ENCODE peak calls at places on chromosomes 7 and 10, in six cellular contexts. One of them, this sample, is unnamed.

GRCh38 chr7:2546776-2547586 is 8.3 kb downstream of the BRAT1 start:
- DNase-seq in heart right ventricle: no peak
- DNase-seq in CD4-positive, CD25-positive, alpha-beta regulatory T cell: no peak
- DNase-seq in brain microvascular endothelial cell: no peak
- DNase-seq in transverse colon: peak
- DNase-seq in CD4-positive, alpha-beta memory T cell: no peak
- DNase-seq in this sample: no peak

GRCh38 chr7:918118-918425 is 36.4 kb downstream of the ADAP1 start:
- DNase-seq in heart right ventricle: no peak
- DNase-seq in CD4-positive, CD25-positive, alpha-beta regulatory T cell: no peak
- DNase-seq in brain microvascular endothelial cell: no peak
- DNase-seq in transverse colon: peak
- DNase-seq in CD4-positive, alpha-beta memory T cell: no peak
- DNase-seq in this sample: no peak

GRCh38 chr7:100372256-100372655 is 1.0 kb upstream of the PILRA start:
- DNase-seq in heart right ventricle: no peak
- DNase-seq in CD4-positive, CD25-positive, alpha-beta regulatory T cell: no peak
- DNase-seq in brain microvascular endothelial cell: peak
- DNase-seq in transverse colon: no peak
- DNase-seq in CD4-positive, alpha-beta memory T cell: no peak
- DNase-seq in this sample: no peak

GRCh38 chr7:2313450-2314208 is 612 bp downstream of the SNX8 start:
- DNase-seq in heart right ventricle: no peak
- DNase-seq in CD4-positive, CD25-positive, alpha-beta regulatory T cell: no peak
- DNase-seq in brain microvascular endothelial cell: no peak
- DNase-seq in transverse colon: peak
- DNase-seq in CD4-positive, alpha-beta memory T cell: no peak
- DNase-seq in this sample: no peak

GRCh38 chr7:116434820-116435341 is 64.7 kb upstream of the CAV2 start:
- DNase-seq in heart right ventricle: no peak
- DNase-seq in CD4-positive, CD25-positive, alpha-beta regulatory T cell: no peak
- DNase-seq in brain microvascular endothelial cell: peak
- DNase-seq in transverse colon: no peak
- DNase-seq in CD4-positive, alpha-beta memory T cell: no peak
- DNase-seq in this sample: no peak

GRCh38 chr7:15938153-15938552 is 251.7 kb upstream of the MEOX2 start:
- DNase-seq in heart right ventricle: no peak
- DNase-seq in CD4-positive, CD25-positive, alpha-beta regulatory T cell: no peak
- DNase-seq in brain microvascular endothelial cell: no peak
- DNase-seq in transverse colon: no peak
- DNase-seq in CD4-positive, alpha-beta memory T cell: no peak
- DNase-seq in this sample: no peak

GRCh38 chr7:27771111-27771510 is 31.1 kb downstream of the TAX1BP1 start:
- DNase-seq in heart right ventricle: no peak
- DNase-seq in CD4-positive, CD25-positive, alpha-beta regulatory T cell: no peak
- DNase-seq in brain microvascular endothelial cell: no peak
- DNase-seq in transverse colon: no peak
- DNase-seq in CD4-positive, alpha-beta memory T cell: no peak
- DNase-seq in this sample: no peak

GRCh38 chr10:110168601-110169481 is 38.6 kb upstream of the MXI1 start:
- DNase-seq in heart right ventricle: no peak
- DNase-seq in CD4-positive, CD25-positive, alpha-beta regulatory T cell: no peak
- DNase-seq in brain microvascular endothelial cell: no peak
- DNase-seq in transverse colon: no peak
- DNase-seq in CD4-positive, alpha-beta memory T cell: no peak
- DNase-seq in this sample: no peak

GRCh38 chr7:111096997-111097396 is 6.1 kb downstream of the LRRN3 start:
- DNase-seq in heart right ventricle: no peak
- DNase-seq in CD4-positive, CD25-positive, alpha-beta regulatory T cell: no peak
- DNase-seq in brain microvascular endothelial cell: no peak
- DNase-seq in transverse colon: no peak
- DNase-seq in CD4-positive, alpha-beta memory T cell: no peak
- DNase-seq in this sample: no peak

GRCh38 chr10:74542077-74542476 is 284.3 kb upstream of the KAT6B start:
- DNase-seq in heart right ventricle: no peak
- DNase-seq in CD4-positive, CD25-positive, alpha-beta regulatory T cell: no peak
- DNase-seq in brain microvascular endothelial cell: peak
- DNase-seq in transverse colon: peak
- DNase-seq in CD4-positive, alpha-beta memory T cell: no peak
- DNase-seq in this sample: no peak

GRCh38 chr10:86160890-86161585 is 205.6 kb downstream of the GRID1 start:
- DNase-seq in heart right ventricle: no peak
- DNase-seq in CD4-positive, CD25-positive, alpha-beta regulatory T cell: no peak
- DNase-seq in brain microvascular endothelial cell: no peak
- DNase-seq in transverse colon: no peak
- DNase-seq in CD4-positive, alpha-beta memory T cell: no peak
- DNase-seq in this sample: no peak

GRCh38 chr7:44136731-44137130 is 4.4 kb downstream of the MYL7 start:
- DNase-seq in heart right ventricle: no peak
- DNase-seq in CD4-positive, CD25-positive, alpha-beta regulatory T cell: no peak
- DNase-seq in brain microvascular endothelial cell: no peak
- DNase-seq in transverse colon: no peak
- DNase-seq in CD4-positive, alpha-beta memory T cell: no peak
- DNase-seq in this sample: no peak

GRCh38 chr10:128576916-128577670 is 450.9 kb upstream of the MKI67 start:
- DNase-seq in heart right ventricle: no peak
- DNase-seq in CD4-positive, CD25-positive, alpha-beta regulatory T cell: no peak
- DNase-seq in brain microvascular endothelial cell: no peak
- DNase-seq in transverse colon: no peak
- DNase-seq in CD4-positive, alpha-beta memory T cell: no peak
- DNase-seq in this sample: no peak

GRCh38 chr10:89392974-89393373 is 551 bp downstream of the IFIT1 start:
- DNase-seq in heart right ventricle: no peak
- DNase-seq in CD4-positive, CD25-positive, alpha-beta regulatory T cell: no peak
- DNase-seq in brain microvascular endothelial cell: peak
- DNase-seq in transverse colon: peak
- DNase-seq in CD4-positive, alpha-beta memory T cell: no peak
- DNase-seq in this sample: no peak

GRCh38 chr7:39948375-39948774 is 1.7 kb upstream of the CDK13 start:
- DNase-seq in heart right ventricle: no peak
- DNase-seq in CD4-positive, CD25-positive, alpha-beta regulatory T cell: no peak
- DNase-seq in brain microvascular endothelial cell: no peak
- DNase-seq in transverse colon: peak
- DNase-seq in CD4-positive, alpha-beta memory T cell: no peak
- DNase-seq in this sample: peak

GRCh38 chr7:51446785-51447184 is 130.2 kb upstream of the COBL start:
- DNase-seq in heart right ventricle: no peak
- DNase-seq in CD4-positive, CD25-positive, alpha-beta regulatory T cell: no peak
- DNase-seq in brain microvascular endothelial cell: no peak
- DNase-seq in transverse colon: no peak
- DNase-seq in CD4-positive, alpha-beta memory T cell: no peak
- DNase-seq in this sample: no peak

GRCh38 chr7:94252971-94253370 is 141.7 kb upstream of the COL1A2 start:
- DNase-seq in heart right ventricle: no peak
- DNase-seq in CD4-positive, CD25-positive, alpha-beta regulatory T cell: no peak
- DNase-seq in brain microvascular endothelial cell: no peak
- DNase-seq in transverse colon: no peak
- DNase-seq in CD4-positive, alpha-beta memory T cell: no peak
- DNase-seq in this sample: no peak

GRCh38 chr10:79246606-79247275 is 100.5 kb upstream of the PPIF start:
- DNase-seq in heart right ventricle: peak
- DNase-seq in CD4-positive, CD25-positive, alpha-beta regulatory T cell: no peak
- DNase-seq in brain microvascular endothelial cell: no peak
- DNase-seq in transverse colon: no peak
- DNase-seq in CD4-positive, alpha-beta memory T cell: no peak
- DNase-seq in this sample: no peak

GRCh38 chr10:113089581-113089980 is 139.5 kb downstream of the TCF7L2 start:
- DNase-seq in heart right ventricle: no peak
- DNase-seq in CD4-positive, CD25-positive, alpha-beta regulatory T cell: no peak
- DNase-seq in brain microvascular endothelial cell: no peak
- DNase-seq in transverse colon: peak
- DNase-seq in CD4-positive, alpha-beta memory T cell: no peak
- DNase-seq in this sample: no peak

GRCh38 chr10:103759100-103759781 is 96.1 kb downstream of the SH3PXD2A start:
- DNase-seq in heart right ventricle: no peak
- DNase-seq in CD4-positive, CD25-positive, alpha-beta regulatory T cell: no peak
- DNase-seq in brain microvascular endothelial cell: peak
- DNase-seq in transverse colon: peak
- DNase-seq in CD4-positive, alpha-beta memory T cell: peak
- DNase-seq in this sample: peak

GRCh38 chr10:103756277-103756869 is 99.0 kb downstream of the SH3PXD2A start:
- DNase-seq in heart right ventricle: no peak
- DNase-seq in CD4-positive, CD25-positive, alpha-beta regulatory T cell: no peak
- DNase-seq in brain microvascular endothelial cell: no peak
- DNase-seq in transverse colon: no peak
- DNase-seq in CD4-positive, alpha-beta memory T cell: no peak
- DNase-seq in this sample: no peak

GRCh38 chr10:103761075-103761920 is 94.1 kb downstream of the SH3PXD2A start:
- DNase-seq in heart right ventricle: no peak
- DNase-seq in CD4-positive, CD25-positive, alpha-beta regulatory T cell: no peak
- DNase-seq in brain microvascular endothelial cell: no peak
- DNase-seq in transverse colon: no peak
- DNase-seq in CD4-positive, alpha-beta memory T cell: no peak
- DNase-seq in this sample: no peak

GRCh38 chr10:103758294-103758681 is 97.1 kb downstream of the SH3PXD2A start:
- DNase-seq in heart right ventricle: no peak
- DNase-seq in CD4-positive, CD25-positive, alpha-beta regulatory T cell: no peak
- DNase-seq in brain microvascular endothelial cell: peak
- DNase-seq in transverse colon: no peak
- DNase-seq in CD4-positive, alpha-beta memory T cell: no peak
- DNase-seq in this sample: no peak

DNA sequence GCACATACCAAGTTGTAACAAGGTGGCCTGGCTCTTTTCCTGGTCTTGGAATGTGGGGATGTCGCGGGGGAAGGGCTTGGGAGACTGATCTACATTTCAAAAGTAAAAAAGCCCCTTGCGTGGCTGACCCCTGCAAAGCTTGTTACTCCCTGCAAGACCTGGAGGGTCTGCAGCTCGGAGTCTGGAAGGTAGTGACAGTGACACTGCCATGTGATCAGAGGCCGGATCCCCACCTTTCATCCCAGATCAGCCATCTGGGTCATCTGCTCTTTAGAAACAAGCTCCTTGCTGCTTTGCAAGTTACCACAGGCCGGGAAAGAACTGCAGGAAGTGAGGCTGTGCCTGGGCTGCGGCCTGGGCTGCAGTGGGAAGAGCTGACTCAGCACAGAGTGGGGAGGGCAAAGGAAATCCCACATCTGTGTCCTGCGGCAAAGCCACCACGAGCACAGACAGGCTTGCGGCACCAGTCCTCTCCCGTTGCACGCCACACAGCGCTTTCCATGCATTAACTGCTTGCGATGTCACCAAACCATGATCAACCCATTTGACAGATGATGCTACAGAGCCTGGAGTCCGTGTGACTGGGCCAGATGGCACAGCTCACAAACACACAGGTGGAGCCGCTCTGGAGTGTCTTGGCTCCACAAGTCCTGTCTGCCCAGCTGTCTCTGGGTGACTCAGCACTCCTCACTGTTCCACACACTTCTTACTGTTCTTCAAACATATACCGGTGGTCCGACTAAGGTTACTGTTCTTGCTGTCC is 97.7 kb downstream of the SH3PXD2A start:
- DNase-seq in heart right ventricle: peak
- DNase-seq in CD4-positive, CD25-positive, alpha-beta regulatory T cell: no peak
- DNase-seq in brain microvascular endothelial cell: peak
- DNase-seq in transverse colon: peak
- DNase-seq in CD4-positive, alpha-beta memory T cell: peak
- DNase-seq in this sample: peak
- H3K27ac ChIP-seq in heart right ventricle: peak
- H3K27ac ChIP-seq in CD4-positive, CD25-positive, alpha-beta regulatory T cell: peak
- H3K27ac ChIP-seq in brain microvascular endothelial cell: peak
- H3K27ac ChIP-seq in transverse colon: peak
- H3K27ac ChIP-seq in CD4-positive, alpha-beta memory T cell: no peak
- H3K27ac ChIP-seq in this sample: no peak

GRCh38 chr10:42753126-42753506 is 29.5 kb upstream of the BMS1 start:
- DNase-seq in heart right ventricle: peak
- DNase-seq in CD4-positive, CD25-positive, alpha-beta regulatory T cell: peak
- DNase-seq in brain microvascular endothelial cell: peak
- DNase-seq in transverse colon: peak
- DNase-seq in CD4-positive, alpha-beta memory T cell: peak
- DNase-seq in this sample: peak

GRCh38 chr10:42755591-42756093 is 27.0 kb upstream of the BMS1 start:
- DNase-seq in heart right ventricle: no peak
- DNase-seq in CD4-positive, CD25-positive, alpha-beta regulatory T cell: no peak
- DNase-seq in brain microvascular endothelial cell: no peak
- DNase-seq in transverse colon: no peak
- DNase-seq in CD4-positive, alpha-beta memory T cell: no peak
- DNase-seq in this sample: no peak

GRCh38 chr10:42753507-42754154 is 29.0 kb upstream of the BMS1 start:
- DNase-seq in heart right ventricle: no peak
- DNase-seq in CD4-positive, CD25-positive, alpha-beta regulatory T cell: no peak
- DNase-seq in brain microvascular endothelial cell: no peak
- DNase-seq in transverse colon: no peak
- DNase-seq in CD4-positive, alpha-beta memory T cell: peak
- DNase-seq in this sample: no peak

GRCh38 chr10:42754155-42755027 is 28.2 kb upstream of the BMS1 start:
- DNase-seq in heart right ventricle: peak
- DNase-seq in CD4-positive, CD25-positive, alpha-beta regulatory T cell: no peak
- DNase-seq in brain microvascular endothelial cell: no peak
- DNase-seq in transverse colon: no peak
- DNase-seq in CD4-positive, alpha-beta memory T cell: peak
- DNase-seq in this sample: peak

GRCh38 chr10:42755028-42755451 is 27.6 kb upstream of the BMS1 start:
- DNase-seq in heart right ventricle: no peak
- DNase-seq in CD4-positive, CD25-positive, alpha-beta regulatory T cell: no peak
- DNase-seq in brain microvascular endothelial cell: no peak
- DNase-seq in transverse colon: no peak
- DNase-seq in CD4-positive, alpha-beta memory T cell: no peak
- DNase-seq in this sample: no peak
- H3K4me3 ChIP-seq in heart right ventricle: peak
- H3K4me3 ChIP-seq in CD4-positive, CD25-positive, alpha-beta regulatory T cell: no peak
- H3K4me3 ChIP-seq in brain microvascular endothelial cell: no peak
- H3K4me3 ChIP-seq in transverse colon: peak
- H3K4me3 ChIP-seq in CD4-positive, alpha-beta memory T cell: no peak
- H3K4me3 ChIP-seq in this sample: no peak

GRCh38 chr7:114740095-114740494 is 181.8 kb upstream of the MDFIC start:
- DNase-seq in heart right ventricle: no peak
- DNase-seq in CD4-positive, CD25-positive, alpha-beta regulatory T cell: no peak
- DNase-seq in brain microvascular endothelial cell: no peak
- DNase-seq in transverse colon: no peak
- DNase-seq in CD4-positive, alpha-beta memory T cell: no peak
- DNase-seq in this sample: no peak
- H3K27ac ChIP-seq in heart right ventricle: no peak
- H3K27ac ChIP-seq in CD4-positive, CD25-positive, alpha-beta regulatory T cell: no peak
- H3K27ac ChIP-seq in brain microvascular endothelial cell: no peak
- H3K27ac ChIP-seq in transverse colon: no peak
- H3K27ac ChIP-seq in CD4-positive, alpha-beta memory T cell: no peak
- H3K27ac ChIP-seq in this sample: no peak

GRCh38 chr10:49762566-49762877 is 399 bp upstream of the OGDHL start:
- DNase-seq in heart right ventricle: no peak
- DNase-seq in CD4-positive, CD25-positive, alpha-beta regulatory T cell: no peak
- DNase-seq in brain microvascular endothelial cell: no peak
- DNase-seq in transverse colon: no peak
- DNase-seq in CD4-positive, alpha-beta memory T cell: no peak
- DNase-seq in this sample: no peak
- H3K4me3 ChIP-seq in heart right ventricle: peak
- H3K4me3 ChIP-seq in CD4-positive, CD25-positive, alpha-beta regulatory T cell: no peak
- H3K4me3 ChIP-seq in brain microvascular endothelial cell: peak
- H3K4me3 ChIP-seq in transverse colon: peak
- H3K4me3 ChIP-seq in CD4-positive, alpha-beta memory T cell: no peak
- H3K4me3 ChIP-seq in this sample: no peak

GRCh38 chr7:107998150-107998549 is 4.8 kb downstream of the LAMB1 start:
- DNase-seq in heart right ventricle: no peak
- DNase-seq in CD4-positive, CD25-positive, alpha-beta regulatory T cell: no peak
- DNase-seq in brain microvascular endothelial cell: no peak
- DNase-seq in transverse colon: no peak
- DNase-seq in CD4-positive, alpha-beta memory T cell: no peak
- DNase-seq in this sample: no peak
- H3K27ac ChIP-seq in heart right ventricle: peak
- H3K27ac ChIP-seq in CD4-positive, CD25-positive, alpha-beta regulatory T cell: no peak
- H3K27ac ChIP-seq in brain microvascular endothelial cell: peak
- H3K27ac ChIP-seq in transverse colon: peak
- H3K27ac ChIP-seq in CD4-positive, alpha-beta memory T cell: no peak
- H3K27ac ChIP-seq in this sample: no peak

This sample was measured in naive thymus-derived CD4-positive, alpha-beta T cell.